ENCODE peak calls at places on chromosome 9, in six cellular contexts. One of them, this sample, is unnamed.

GRCh38 chr9:136613824-136614371 is 48.8 kb upstream of the EGFL7 start:
- DNase-seq in BE2C: no peak
- DNase-seq in NCI-H1092: no peak
- DNase-seq in GM12865: no peak
- DNase-seq in NCI-H510A treated with DMSO at 0.1 percent for 48 hours: no peak
- DNase-seq in iris pigment epithelial cell: no peak
- DNase-seq in this sample: no peak

GRCh38 chr9:12972608-12973589 is 198.1 kb downstream of the LURAP1L start:
- DNase-seq in NCI-H510A treated with DMSO at 0.1 percent for 48 hours: no peak
- DNase-seq in GM12865: no peak
- DNase-seq in BE2C: no peak
- DNase-seq in iris pigment epithelial cell: no peak
- DNase-seq in NCI-H1092: no peak
- DNase-seq in this sample: no peak

GRCh38 chr9:73133921-73134407 is 17.7 kb upstream of the ANXA1 start:
- DNase-seq in iris pigment epithelial cell: peak; percentile 16
- DNase-seq in GM12865: peak; percentile 50
- DNase-seq in NCI-H510A treated with DMSO at 0.1 percent for 48 hours: no peak
- DNase-seq in BE2C: no peak
- DNase-seq in NCI-H1092: no peak
- DNase-seq in this sample: no peak

GRCh38 chr9:92140074-92140753 is 25.0 kb upstream of the SPTLC1 start:
- DNase-seq in iris pigment epithelial cell: peak; percentile 66
- DNase-seq in NCI-H1092: peak; percentile 58
- DNase-seq in BE2C: peak; percentile 85
- DNase-seq in GM12865: peak; percentile 76
- DNase-seq in NCI-H510A treated with DMSO at 0.1 percent for 48 hours: peak; percentile 73
- DNase-seq in this sample: peak; percentile 95

GRCh38 chr9:134787601-134788531 is 92.7 kb upstream of the FCN2 start:
- DNase-seq in NCI-H1092: no peak
- DNase-seq in NCI-H510A treated with DMSO at 0.1 percent for 48 hours: no peak
- DNase-seq in iris pigment epithelial cell: no peak
- DNase-seq in BE2C: no peak
- DNase-seq in GM12865: no peak
- DNase-seq in this sample: no peak

GRCh38 chr9:93187574-93187973 is 3.6 kb downstream of the WNK2 start:
- DNase-seq in iris pigment epithelial cell: no peak
- DNase-seq in GM12865: no peak
- DNase-seq in NCI-H510A treated with DMSO at 0.1 percent for 48 hours: no peak
- DNase-seq in BE2C: no peak
- DNase-seq in NCI-H1092: no peak
- DNase-seq in this sample: peak; percentile 18

GRCh38 chr9:116499986-116500871 is 186.9 kb upstream of the TRIM32 start:
- DNase-seq in NCI-H1092: no peak
- DNase-seq in NCI-H510A treated with DMSO at 0.1 percent for 48 hours: no peak
- DNase-seq in BE2C: no peak
- DNase-seq in iris pigment epithelial cell: peak; percentile 56
- DNase-seq in GM12865: no peak
- DNase-seq in this sample: no peak

GRCh38 chr9:85202596-85202995 is 533.1 kb downstream of the NTRK2 start:
- DNase-seq in iris pigment epithelial cell: peak; percentile 15
- DNase-seq in GM12865: no peak
- DNase-seq in NCI-H1092: no peak
- DNase-seq in NCI-H510A treated with DMSO at 0.1 percent for 48 hours: no peak
- DNase-seq in BE2C: no peak
- DNase-seq in this sample: no peak

GRCh38 chr9:98830554-98830953 is 23.1 kb downstream of the GALNT12 start:
- DNase-seq in GM12865: no peak
- DNase-seq in BE2C: no peak
- DNase-seq in iris pigment epithelial cell: no peak
- DNase-seq in NCI-H510A treated with DMSO at 0.1 percent for 48 hours: no peak
- DNase-seq in NCI-H1092: no peak
- DNase-seq in this sample: no peak